ENCODE peak calls at places on chromosomes 1 and 21, in eight cellular contexts. Y is MM.1S, I is PC-3, Z is HCT116, D is GM23248, E is neural progenitor cell, U is GM23338, V is hepatocyte. T is an unnamed sample.

GRCh38 chr1:10074855-10075418 is 42.2 kb downstream of the UBE4B start:
- DNase-seq in V (no peak), Y (no peak), D (no peak), U (no peak), Z (no peak), I (no peak), E (no peak), T (no peak)

GRCh38 chr1:89952021-89952995 is 42.6 kb upstream of the ZNF326 start:
- DNase-seq in E (no peak), D (peak; percentile 81), Y (no peak), U (peak; percentile 51), I (peak; percentile 22), V (no peak), Z (no peak), T (no peak)

GRCh38 chr21:46385846-46386725 is 62.1 kb downstream of the PCNT start:
- DNase-seq in D (no peak), I (no peak), V (no peak), E (no peak), U (no peak), Z (no peak), Y (no peak), T (no peak)

GRCh38 chr1:209218986-209219385 is 364.5 kb upstream of the CAMK1G start:
- DNase-seq in D (no peak), V (no peak), U (no peak), E (no peak), Z (no peak), I (peak; percentile 75), Y (no peak), T (no peak)

GRCh38 chr1:198155253-198155652 is 1.5 kb upstream of the NEK7 start:
- DNase-seq in Z (peak; percentile 28), E (no peak), Y (no peak), V (no peak), U (no peak), D (peak; percentile 74), I (peak; percentile 84), T (no peak)

GRCh38 chr1:97630281-97630680 is 290.6 kb downstream of the DPYD start:
- DNase-seq in Y (no peak), Z (no peak), D (no peak), E (peak; percentile 11), V (no peak), U (peak; percentile 25), I (no peak), T (no peak)

GRCh38 chr1:157085416-157085815 is 14.2 kb downstream of the ETV3L start:
- DNase-seq in I (no peak), Z (no peak), U (no peak), E (no peak), V (no peak), Y (no peak), D (peak; percentile 20), T (no peak)

GRCh38 chr1:184329255-184329953 is 57.4 kb upstream of the C1orf21 start:
- DNase-seq in U (no peak), Z (no peak), D (no peak), E (no peak), V (no peak), I (no peak), Y (no peak), T (no peak)

GRCh38 chr1:30815556-30815955 is 58.0 kb upstream of the LAPTM5 start:
- DNase-seq in I (no peak), Y (no peak), D (no peak), V (no peak), Z (no peak), U (no peak), E (no peak), T (no peak)

GRCh38 chr1:154784416-154784815 is 85.7 kb downstream of the KCNN3 start:
- DNase-seq in V (no peak), Z (no peak), E (no peak), U (no peak), I (no peak), D (no peak), Y (no peak), T (no peak)

GRCh38 chr1:232793944-232794343 is 11.3 kb upstream of the MAP10 start:
- DNase-seq in E (peak; percentile 16), V (peak; percentile 68), U (no peak), Z (peak; percentile 2), I (peak; percentile 78), D (peak; percentile 81), Y (peak; percentile 61), T (no peak)

GRCh38 chr1:195981448-195982139 is 626.6 kb downstream of the KCNT2 start:
- DNase-seq in Z (no peak), V (no peak), E (no peak), D (peak; percentile 22), Y (no peak), U (no peak), I (no peak), T (no peak)

GRCh38 chr1:220926146-220926545 is 46.9 kb downstream of the HLX start:
- DNase-seq in V (no peak), I (no peak), E (no peak), D (peak; percentile 87), Z (no peak), U (no peak), Y (no peak), T (no peak)

GRCh38 chr1:226677121-226678020 is 61.7 kb downstream of the ITPKB start:
- DNase-seq in Z (no peak), E (no peak), V (peak; percentile 50), I (peak; percentile 99), U (no peak), D (peak; percentile 97), Y (peak; percentile 62), T (peak; percentile 69)

GRCh38 chr1:66231162-66232077 is 302.5 kb upstream of the SGIP1 start:
- DNase-seq in V (no peak), Z (peak; percentile 73), U (no peak), D (peak; percentile 84), E (no peak), Y (no peak), I (peak; percentile 91), T (no peak)

GRCh38 chr1:106254748-106255147 is 801.7 kb upstream of the PRMT6 start:
- DNase-seq in Y (no peak), V (no peak), U (no peak), E (no peak), Z (no peak), I (peak; percentile 64), D (peak; percentile 7), T (no peak)

GRCh38 chr1:46333300-46334029 is 7.1 kb upstream of the NSUN4 start:
- DNase-seq in E (peak; percentile 41), D (peak; percentile 44), Z (peak; percentile 65), V (peak; percentile 45), Y (peak; percentile 69), U (peak; percentile 89), I (peak; percentile 60), T (peak; percentile 88)

GRCh38 chr21:39602076-39602689 is 10.6 kb upstream of the B3GALT5 start:
- DNase-seq in Y (no peak), V (no peak), U (no peak), Z (no peak), I (no peak), E (no peak), D (no peak), T (no peak)

GRCh38 chr1:42756956-42757891 is 9.6 kb downstream of the P3H1 start:
- DNase-seq in U (peak; percentile 91), Z (peak; percentile 55), V (peak; percentile 76), Y (peak; percentile 67), D (peak; percentile 81), E (peak; percentile 81), I (peak; percentile 69), T (peak; percentile 77)

GRCh38 chr1:6013491-6013890 is 21.3 kb upstream of the NPHP4 start:
- DNase-seq in V (no peak), Z (no peak), Y (no peak), U (no peak), D (no peak), I (no peak), E (no peak), T (no peak)
- H3K4me1 ChIP-seq in V (no peaks in the 10 kb centered on the region), Z (no peaks in the 10 kb centered on the region), Y (peaks cover 12% of the 10 kb centered on the region), U (no peaks in the 10 kb centered on the region), D (no peaks in the 10 kb centered on the region), I (peaks cover 3% of the 10 kb centered on the region), E (no peaks in the 10 kb centered on the region), T (no peaks in the 10 kb centered on the region)

GRCh38 chr1:119647734-119648619 is at the start of gene ZNF697:
- DNase-seq in E (peak; percentile 95), V (peak; percentile 95), D (peak; percentile 97), Y (peak; percentile 53), I (peak; percentile 95), Z (peak; percentile 89), U (peak; percentile 97), T (no peak)
- TF ChIP-seq EZH2phosphoT487 in E (no peak), V (no peak), D (no peak), Y (no peak), I (peak; percentile 36), Z (no peak), U (no peak), T (no peak)

GRCh38 chr1:246933893-246934292 is 2.1 kb upstream of the AHCTF1 start:
- DNase-seq in V (no peak), Z (no peak), U (no peak), D (no peak), Y (no peak), I (no peak), E (no peak), T (no peak)
- H2AFZ ChIP-seq in V (no peak overlapping the region), Z (no peak overlapping the region), U (no peak overlapping the region), D (no peak overlapping the region), Y (no peak overlapping the region), I (no peak overlapping the region), E (no peak overlapping the region), T (no peak overlapping the region)

DNA sequence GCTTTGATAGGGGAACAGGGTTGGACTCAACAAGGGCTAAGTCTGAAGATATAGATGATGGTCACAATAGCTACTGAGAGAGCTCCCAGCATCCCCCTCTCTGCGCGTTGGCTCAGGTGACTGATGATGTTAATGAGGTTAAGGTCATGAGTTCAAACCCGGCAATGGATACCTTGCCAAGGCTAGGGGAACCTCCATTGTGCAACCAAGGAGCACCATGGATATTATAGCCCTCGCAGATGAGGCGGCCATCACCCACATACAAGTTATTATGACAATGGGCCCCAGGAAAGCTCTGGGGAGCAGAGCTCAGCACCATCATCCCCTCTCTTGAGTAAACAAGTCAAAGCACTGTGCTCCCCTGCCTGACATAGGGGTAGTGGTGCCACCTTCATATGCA is 8.2 kb downstream of the KCNA2 start:
- DNase-seq in U (no peak), E (no peak), D (no peak), I (no peak), Z (no peak), Y (no peak), V (no peak), T (no peak)
- H3K4me1 ChIP-seq in U (no peaks in the 10 kb centered on the region), E (no peaks in the 10 kb centered on the region), D (no peaks in the 10 kb centered on the region), I (no peaks in the 10 kb centered on the region), Z (no peaks in the 10 kb centered on the region), Y (no peaks in the 10 kb centered on the region), V (peaks cover 3% of the 10 kb centered on the region), T (no peaks in the 10 kb centered on the region)

GRCh38 chr1:15911927-15912326 is 64.0 kb downstream of the ZBTB17 start:
- DNase-seq in V (peak; percentile 13), E (no peak), D (no peak), Y (no peak), Z (no peak), U (no peak), I (peak; percentile 46), T (no peak)
- TF ChIP-seq EZH2phosphoT487 in V (no peak), E (no peak), D (no peak), Y (no peak), Z (no peak), U (no peak), I (no peak), T (no peak)

T was measured in OCI-LY7.